ENCODE peak calls at places on chromosomes 1 and 21, in five cellular contexts. S is type B pancreatic cell, X is lower leg skin, R is IMR-90, C is AG04450. Z is an unnamed sample.
A peak's percentile ranks its signal among the peaks of the same experiment; 100 is the strongest.

GRCh38 chr21:16605588-16605987 is 875.8 kb downstream of the USP25 start:
- DNase-seq in S (no peak), X (no peak), R (no peak), C (no peak), Z (no peak)

GRCh38 chr21:14383596-14384210 is 757 bp upstream of the HSPA13 start:
- DNase-seq in S (no peak), X (no peak), R (peak; percentile 5), C (no peak), Z (no peak)

GRCh38 chr1:26546375-26546774 is 16.8 kb downstream of the RPS6KA1 start:
- DNase-seq in S (no peak), X (no peak), R (no peak), C (no peak), Z (no peak)

GRCh38 chr1:11961230-11961629 is 19.0 kb upstream of the MFN2 start:
- DNase-seq in S (no peak), X (no peak), R (no peak), C (no peak), Z (no peak)

GRCh38 chr1:195899762-195900352 is 708.4 kb downstream of the KCNT2 start:
- DNase-seq in S (no peak), X (no peak), R (peak; percentile 74), C (peak; percentile 8), Z (no peak)

GRCh38 chr1:66374561-66375111 is 159.3 kb upstream of the SGIP1 start:
- DNase-seq in S (no peak), X (no peak), R (peak; percentile 95), C (peak; percentile 51), Z (no peak)

GRCh38 chr1:85282424-85282823 is 6.0 kb upstream of the BCL10 start:
- DNase-seq in S (no peak), X (no peak), R (no peak), C (no peak), Z (no peak)

GRCh38 chr1:162369571-162369970 is 7.1 kb downstream of the SPATA46 start:
- DNase-seq in S (no peak), X (no peak), R (no peak), C (no peak), Z (no peak)

GRCh38 chr1:240737268-240737667 is 125.3 kb upstream of the GREM2 start:
- DNase-seq in S (no peak), X (no peak), R (peak; percentile 39), C (no peak), Z (no peak)

GRCh38 chr1:173870252-173871075 is 2.3 kb downstream of the ZBTB37 start:
- DNase-seq in S (no peak), X (no peak), R (no peak), C (no peak), Z (no peak)

GRCh38 chr1:40736085-40736531 is 44.6 kb downstream of the NFYC start:
- DNase-seq in S (no peak), X (no peak), R (peak; percentile 82), C (no peak), Z (no peak)

GRCh38 chr1:246483204-246483933 is 23.7 kb downstream of the SMYD3 start:
- DNase-seq in S (no peak), X (no peak), R (peak; percentile 38), C (no peak), Z (no peak)

GRCh38 chr1:214303538-214303937 is 22.6 kb downstream of the SMYD2 start:
- DNase-seq in S (no peak), X (no peak), R (peak; percentile 44), C (no peak), Z (no peak)

GRCh38 chr1:111802984-111803383 is 47.3 kb downstream of the DDX20 start:
- DNase-seq in S (no peak), X (no peak), R (no peak), C (no peak), Z (no peak)

GRCh38 chr1:177848577-177848976 is 121.3 kb downstream of the SEC16B start:
- DNase-seq in S (no peak), X (no peak), R (peak; percentile 62), C (no peak), Z (no peak)

GRCh38 chr21:35987475-35987874 is 72.9 kb downstream of the SETD4 start:
- DNase-seq in S (no peak), X (no peak), R (no peak), C (no peak), Z (no peak)

GRCh38 chr1:205251576-205251975 is 23.8 kb downstream of the TMCC2 start:
- DNase-seq in S (no peak), X (no peak), R (no peak), C (no peak), Z (no peak)

GRCh38 chr1:10958614-10959013 is 53.8 kb upstream of the TARDBP start:
- DNase-seq in S (no peak), X (no peak), R (no peak), C (no peak), Z (no peak)

GRCh38 chr1:227734546-227734857 is 600 bp downstream of the JMJD4 start:
- DNase-seq in S (no peak), X (no peak), R (no peak), C (no peak), Z (no peak)

GRCh38 chr21:36103434-36103833 is 31.4 kb upstream of the CBR3 start:
- DNase-seq in S (no peak), X (no peak), R (no peak), C (no peak), Z (no peak)

GRCh38 chr1:22131875-22132486 is 10.9 kb downstream of the WNT4 start:
- DNase-seq in S (peak; percentile 85), X (no peak), R (no peak), C (no peak), Z (no peak)

GRCh38 chr21:34509151-34509550 is 2.9 kb downstream of the KCNE1 start:
- DNase-seq in S (no peak), X (no peak), R (no peak), C (no peak), Z (no peak)

GRCh38 chr1:90761781-90762589 is 44.9 kb upstream of the BARHL2 start:
- DNase-seq in S (no peak), X (no peak), R (no peak), C (no peak), Z (no peak)

GRCh38 chr1:87045757-87046422 is 131.5 kb downstream of the HS2ST1 start:
- DNase-seq in S (no peak), X (no peak), R (peak; percentile 59), C (no peak), Z (no peak)

GRCh38 chr1:173861731-173862145 is 6.1 kb downstream of the GAS5 start:
- DNase-seq in S (no peak), X (no peak), R (no peak), C (no peak), Z (no peak)

GRCh38 chr1:203045336-203045735 is 19.0 kb downstream of the PPFIA4 start:
- DNase-seq in S (no peak), X (no peak), R (no peak), C (no peak), Z (no peak)

GRCh38 chr21:34858559-34858958 is 189.8 kb downstream of the CLIC6 start:
- DNase-seq in S (no peak), X (no peak), R (no peak), C (no peak), Z (no peak)

GRCh38 chr1:29986986-29987385 is 736.4 kb downstream of the MATN1 start:
- DNase-seq in S (no peak), X (no peak), R (no peak), C (no peak), Z (no peak)

GRCh38 chr1:202967684-202968281 is 726 bp upstream of the CYB5R1 start:
- DNase-seq in S (no peak), X (no peak), R (no peak), C (no peak), Z (no peak)

GRCh38 chr1:246784621-246785535 is 60.7 kb downstream of the SCCPDH start:
- DNase-seq in S (no peak), X (no peak), R (peak; percentile 47), C (peak; percentile 18), Z (no peak)

GRCh38 chr1:65581120-65581519 is 160.7 kb downstream of the LEPR start:
- DNase-seq in S (no peak), X (no peak), R (no peak), C (no peak), Z (no peak)

GRCh38 chr1:63691672-63692425 is 82.0 kb upstream of the ROR1 start:
- DNase-seq in S (no peak), X (peak; percentile 75), R (peak; percentile 94), C (peak; percentile 68), Z (no peak)

GRCh38 chr1:217471403-217471802 is 159.5 kb downstream of the GPATCH2 start:
- DNase-seq in S (no peak), X (no peak), R (no peak), C (no peak), Z (no peak)

DNA sequence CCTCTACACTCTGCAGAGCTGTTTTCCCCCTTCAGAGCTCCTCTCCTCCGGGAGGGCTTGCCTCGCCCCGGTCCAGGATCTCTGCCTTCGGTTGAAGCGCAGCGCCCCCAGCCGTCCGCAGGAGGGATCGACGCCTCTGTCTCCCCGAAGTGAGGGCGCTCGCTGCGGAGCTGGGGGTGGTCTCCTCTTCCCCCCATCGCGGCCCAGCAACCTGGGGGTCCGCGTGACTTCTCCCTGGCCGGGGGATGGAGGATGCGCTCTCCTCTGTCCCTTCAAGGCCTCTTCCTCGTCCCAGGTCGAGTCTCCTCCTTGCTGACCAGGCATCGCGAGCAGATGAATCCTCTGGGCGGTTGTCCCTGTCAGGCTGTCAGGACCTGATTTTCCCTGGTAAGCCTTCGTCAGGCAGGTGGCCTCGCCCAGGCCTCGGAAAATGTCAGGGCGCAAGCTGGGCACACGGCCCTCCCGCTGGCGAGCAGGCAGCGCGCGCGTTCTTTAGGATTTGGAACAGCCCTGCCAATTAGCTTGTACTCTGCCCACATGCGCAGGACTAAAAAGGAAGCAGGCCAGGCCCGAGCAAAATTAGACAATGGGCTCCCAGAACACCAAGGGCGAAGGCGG is 90.5 kb downstream of the EDEM3 start:
- DNase-seq in S (peak; percentile 79), X (peak; percentile 52), R (peak; percentile 57), C (peak; percentile 27), Z (no peak)
- TF ChIP-seq CTCF in S (peak; percentile 94), X (no peak), R (peak; percentile 81), C (peak; percentile 95), Z (peak; percentile 94)

GRCh38 chr1:168321945-168322344 is 41.3 kb downstream of the TBX19 start:
- DNase-seq in S (no peak), X (no peak), R (peak; percentile 41), C (no peak), Z (no peak)
- TF ChIP-seq CTCF in S (no peak), X (no peak), R (peak; percentile 33), C (peak; percentile 30), Z (no peak)

DNA sequence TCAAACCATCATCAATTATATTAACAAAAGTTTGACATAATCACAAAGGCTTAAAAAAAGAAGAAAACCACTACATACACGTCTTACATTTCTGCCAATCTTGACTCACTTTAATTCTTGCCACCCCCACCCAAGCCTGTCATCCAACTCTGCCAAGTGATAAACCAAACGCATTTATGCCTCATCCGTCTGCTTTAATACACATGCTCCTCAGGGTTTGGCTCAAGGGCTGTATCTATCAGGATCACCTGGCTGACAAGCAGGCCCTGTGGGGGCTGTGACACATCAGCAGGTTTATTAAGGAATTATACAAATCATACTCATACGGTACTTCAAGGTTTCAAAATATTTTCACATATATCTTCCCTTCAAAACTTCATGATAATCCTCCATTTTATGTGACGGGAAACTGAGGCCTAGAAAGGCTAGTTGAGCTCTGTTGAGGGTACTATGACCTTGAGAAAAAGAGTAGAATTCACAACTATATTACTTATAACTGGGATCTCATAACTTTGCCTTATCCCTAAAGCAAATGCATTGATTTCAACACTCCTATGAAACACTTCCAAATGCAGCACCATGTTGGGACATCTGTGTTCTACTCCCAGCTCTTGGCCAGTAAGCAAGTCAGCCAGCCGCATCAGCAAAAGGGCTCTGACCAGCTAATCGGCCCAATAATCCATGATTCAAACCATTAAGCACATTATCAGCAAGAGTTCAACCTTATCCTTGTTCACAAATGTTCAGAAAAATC is 8.7 kb downstream of the SORT1 start:
- DNase-seq in S (no peak), X (no peak), R (no peak), C (no peak), Z (no peak)
- TF ChIP-seq CTCF in S (no peak), X (no peak), R (no peak), C (no peak), Z (no peak)

GRCh38 chr1:179955318-179955638 is 668 bp downstream of the CEP350 start:
- DNase-seq in S (no peak), X (no peak), R (peak; percentile 5), C (no peak), Z (no peak)
- TF ChIP-seq CTCF in S (peak; percentile 24), X (no peak), R (no peak), C (no peak), Z (no peak)

Z was measured in thoracic aorta.